ENCODE peak calls at places on chromosomes 11 and 22, in seven cellular contexts. A is IMR-90; M is body of pancreas; G is mesendoderm; H is neuronal stem cell; D is SJSA1; X is CD8-positive, alpha-beta T cell. I is an unnamed sample. For H3K4me1, the result is how much of the 10 kb centered on the place peaks cover.

GRCh38 chr11:131099746-131100145 is 183.5 kb upstream of the SNX19 start:
- DNase-seq in A (peak), M (no peak), G (no peak), H (no peak), D (peak), X (no peak), I (no peak)

GRCh38 chr11:113532697-113533424 is 57.7 kb upstream of the DRD2 start:
- DNase-seq in A (peak), M (peak), G (peak), H (peak), D (peak), X (peak), I (peak)

GRCh38 chr11:60971520-60971919 is at the start of gene CD6:
- DNase-seq in A (no peak), M (no peak), G (no peak), H (no peak), D (no peak), X (peak), I (no peak)

GRCh38 chr11:35180311-35181233 is 41.6 kb downstream of the CD44 start:
- DNase-seq in A (peak), M (no peak), G (no peak), H (no peak), D (peak), X (no peak), I (peak)

GRCh38 chr11:103596323-103596722 is 440.1 kb upstream of the DDI1 start:
- DNase-seq in A (no peak), M (no peak), G (no peak), H (no peak), D (no peak), X (no peak), I (no peak)

GRCh38 chr11:63510360-63511130 is 4.7 kb downstream of the LGALS12 start:
- DNase-seq in A (no peak), M (peak), G (no peak), H (no peak), D (peak), X (no peak), I (peak)

GRCh38 chr11:65718964-65719492 is 1.6 kb downstream of the RNASEH2C start:
- DNase-seq in A (peak), M (peak), G (no peak), H (no peak), D (no peak), X (no peak), I (no peak)

GRCh38 chr11:114438303-114438702 is 964 bp upstream of the REXO2 start:
- DNase-seq in A (peak), M (no peak), G (peak), H (no peak), D (no peak), X (no peak), I (peak)

GRCh38 chr11:2767071-2767470 is 67.3 kb upstream of the KCNQ1OT1 start:
- DNase-seq in A (no peak), M (no peak), G (no peak), H (no peak), D (no peak), X (no peak), I (no peak)

GRCh38 chr11:5204787-5205186 is 4.3 kb upstream of the OR51V1 start:
- DNase-seq in A (peak), M (no peak), G (peak), H (peak), D (peak), X (no peak), I (peak)

GRCh38 chr11:32297629-32298028 is 137.7 kb downstream of the WT1 start:
- DNase-seq in A (peak), M (no peak), G (no peak), H (no peak), D (no peak), X (no peak), I (peak)

GRCh38 chr11:1691027-1691877 is 5.7 kb upstream of the KRTAP5-6 start:
- DNase-seq in A (no peak), M (no peak), G (peak), H (no peak), D (no peak), X (no peak), I (no peak)

GRCh38 chr11:80669620-80670019 is 1228.8 kb upstream of the TENM4 start:
- DNase-seq in A (no peak), M (no peak), G (no peak), H (no peak), D (no peak), X (no peak), I (no peak)

GRCh38 chr11:6736495-6737121 is 35.2 kb downstream of the OR2AG2 start:
- DNase-seq in A (no peak), M (peak), G (no peak), H (no peak), D (no peak), X (no peak), I (no peak)

GRCh38 chr11:1206391-1207271 is 16.2 kb upstream of the MUC5B start:
- DNase-seq in A (no peak), M (no peak), G (no peak), H (no peak), D (no peak), X (no peak), I (no peak)

GRCh38 chr11:34988294-34989255 is 72.2 kb downstream of the PDHX start:
- DNase-seq in A (peak), M (no peak), G (no peak), H (no peak), D (peak), X (no peak), I (no peak)

GRCh38 chr22:49664371-49664881 is 163.2 kb downstream of the BRD1 start:
- DNase-seq in A (no peak), M (no peak), G (no peak), H (no peak), D (no peak), X (peak), I (peak)

GRCh38 chr11:34067383-34068065 is 16.0 kb downstream of the CAPRIN1 start:
- DNase-seq in A (no peak), M (no peak), G (no peak), H (no peak), D (no peak), X (no peak), I (no peak)

GRCh38 chr11:46480909-46481308 is 89.3 kb upstream of the CHRM4 start:
- DNase-seq in A (no peak), M (no peak), G (no peak), H (no peak), D (no peak), X (no peak), I (no peak)

GRCh38 chr11:66749091-66749490 is 20.1 kb upstream of the SPTBN2 start:
- DNase-seq in A (no peak), M (no peak), G (no peak), H (no peak), D (no peak), X (no peak), I (no peak)

GRCh38 chr11:59219836-59220235 is 7.1 kb upstream of the MPEG1 start:
- DNase-seq in A (no peak), M (no peak), G (no peak), H (no peak), D (no peak), X (no peak), I (no peak)

GRCh38 chr22:44916281-44917231 is 93.2 kb downstream of the PHF21B start:
- DNase-seq in A (no peak), M (no peak), G (no peak), H (no peak), D (no peak), X (no peak), I (no peak)

GRCh38 chr11:57214494-57214893 is 22.6 kb downstream of the APLNR start:
- DNase-seq in A (peak), M (peak), G (peak), H (no peak), D (peak), X (no peak), I (no peak)

GRCh38 chr11:16194566-16194965 is 161.8 kb downstream of the SOX6 start:
- DNase-seq in A (peak), M (peak), G (no peak), H (no peak), D (peak), X (no peak), I (peak)

GRCh38 chr11:95767498-95767897 is 22.1 kb downstream of the FAM76B start:
- DNase-seq in A (peak), M (no peak), G (no peak), H (no peak), D (no peak), X (no peak), I (no peak)

GRCh38 chr11:122720482-122720881 is 65.0 kb downstream of the UBASH3B start:
- DNase-seq in A (no peak), M (no peak), G (peak), H (no peak), D (peak), X (no peak), I (peak)

GRCh38 chr11:61601512-61601911 is 20.6 kb upstream of the SYT7 start:
- DNase-seq in A (no peak), M (peak), G (no peak), H (no peak), D (no peak), X (no peak), I (no peak)

GRCh38 chr11:112042161-112042960 is 17.2 kb downstream of the DLAT start:
- DNase-seq in A (peak), M (no peak), G (peak), H (no peak), D (no peak), X (no peak), I (no peak)

GRCh38 chr22:25027052-25027525 is 74.6 kb downstream of the KIAA1671 start:
- DNase-seq in A (no peak), M (no peak), G (no peak), H (no peak), D (peak), X (no peak), I (no peak)

GRCh38 chr11:30586251-30587144 is at the start of gene MPPED2:
- DNase-seq in A (no peak), M (peak), G (peak), H (peak), D (no peak), X (peak), I (peak)
- H3K27ac ChIP-seq in A (no peak), M (peak), G (no peak), H (peak), D (no peak), X (no peak), I (no peak)

GRCh38 chr11:45048313-45048841 is 97.7 kb upstream of the TP53I11 start:
- DNase-seq in A (no peak), M (no peak), G (no peak), H (no peak), D (no peak), X (no peak), I (no peak)

GRCh38 chr11:45043755-45044475 is 93.2 kb upstream of the TP53I11 start:
- DNase-seq in A (no peak), M (no peak), G (no peak), H (no peak), D (no peak), X (no peak), I (no peak)

GRCh38 chr11:45048870-45049825 is 97.3 kb upstream of the PRDM11 start:
- DNase-seq in A (peak), M (peak), G (no peak), H (no peak), D (no peak), X (no peak), I (no peak)

GRCh38 chr11:45042560-45042959 is 91.9 kb upstream of the TP53I11 start:
- DNase-seq in A (no peak), M (no peak), G (no peak), H (no peak), D (no peak), X (no peak), I (no peak)

GRCh38 chr11:45045692-45046471 is 95.2 kb upstream of the TP53I11 start:
- DNase-seq in A (peak), M (peak), G (peak), H (no peak), D (peak), X (no peak), I (no peak)
- H3K4me1 ChIP-seq in A (under half), M (under half), G (under half), H (under half), D (under half), X (under half), I (under half)

GRCh38 chr11:69053546-69054396 is 5.0 kb downstream of the TPCN2 start:
- DNase-seq in A (no peak), M (no peak), G (no peak), H (no peak), D (no peak), X (no peak), I (no peak)

GRCh38 chr11:69053169-69053477 is 4.4 kb downstream of the TPCN2 start:
- DNase-seq in A (no peak), M (no peak), G (no peak), H (no peak), D (no peak), X (no peak), I (no peak)

GRCh38 chr11:69051381-69052342 is 2.9 kb downstream of the TPCN2 start:
- DNase-seq in A (no peak), M (no peak), G (no peak), H (no peak), D (no peak), X (no peak), I (no peak)

GRCh38 chr11:69050592-69051380 is 2.1 kb downstream of the TPCN2 start:
- DNase-seq in A (no peak), M (no peak), G (no peak), H (no peak), D (no peak), X (no peak), I (no peak)

GRCh38 chr11:69052343-69053168 is 3.8 kb downstream of the TPCN2 start:
- DNase-seq in A (no peak), M (no peak), G (no peak), H (no peak), D (no peak), X (no peak), I (no peak)
- H3K27ac ChIP-seq in A (no peak), M (no peak), G (no peak), H (no peak), D (no peak), X (no peak), I (no peak)

DNA sequence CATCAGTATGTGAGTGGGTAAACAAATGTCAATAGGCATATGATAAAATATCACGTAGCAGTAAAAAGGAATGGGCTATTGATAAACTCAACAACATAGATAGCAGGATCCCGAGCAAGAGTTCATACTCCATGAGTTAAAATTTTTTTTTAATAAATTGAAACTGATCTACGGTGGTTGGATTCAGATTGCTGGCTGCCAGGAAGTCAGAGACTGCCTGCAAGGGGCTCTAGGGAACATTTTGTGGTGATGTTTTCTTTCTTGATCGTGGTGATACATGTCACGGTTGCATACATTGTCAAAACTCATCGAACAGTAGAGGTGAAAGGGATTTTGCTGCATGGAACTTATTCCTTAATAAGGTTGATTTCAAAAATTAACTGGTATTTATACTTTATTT is 62.6 kb upstream of the WNT7B start:
- DNase-seq in A (no peak), M (no peak), G (no peak), H (no peak), D (no peak), X (no peak), I (no peak)
- H3K4me1 ChIP-seq in A (under half), M (half or more), G (under half), H (under half), D (under half), X (under half), I (under half)

GRCh38 chr11:44886765-44887164 is 63.9 kb downstream of the TP53I11 start:
- DNase-seq in A (peak), M (no peak), G (no peak), H (no peak), D (peak), X (no peak), I (no peak)

GRCh38 chr11:44884056-44884455 is 66.6 kb downstream of the TP53I11 start:
- DNase-seq in A (no peak), M (no peak), G (no peak), H (no peak), D (no peak), X (no peak), I (no peak)

GRCh38 chr11:44883277-44883676 is 67.4 kb downstream of the TP53I11 start:
- DNase-seq in A (no peak), M (no peak), G (no peak), H (no peak), D (peak), X (no peak), I (no peak)

GRCh38 chr11:44885919-44886318 is 64.8 kb downstream of the TP53I11 start:
- DNase-seq in A (no peak), M (no peak), G (no peak), H (no peak), D (no peak), X (no peak), I (no peak)

GRCh38 chr11:44885065-44885777 is 65.5 kb downstream of the TP53I11 start:
- DNase-seq in A (no peak), M (no peak), G (no peak), H (no peak), D (no peak), X (no peak), I (no peak)
- H3K27ac ChIP-seq in A (no peak), M (no peak), G (no peak), H (peak), D (no peak), X (no peak), I (no peak)

GRCh38 chr22:29310065-29310862 is 3.8 kb downstream of the GAS2L1 start:
- DNase-seq in A (no peak), M (no peak), G (no peak), H (no peak), D (no peak), X (no peak), I (no peak)

GRCh38 chr22:29313126-29314071 is 2.1 kb downstream of the RASL10A start:
- DNase-seq in A (no peak), M (no peak), G (peak), H (no peak), D (no peak), X (no peak), I (peak)

GRCh38 chr22:29310863-29311339 is 4.5 kb downstream of the GAS2L1 start:
- DNase-seq in A (peak), M (peak), G (peak), H (peak), D (peak), X (no peak), I (peak)

GRCh38 chr22:29312218-29313125 is 3.0 kb downstream of the RASL10A start:
- DNase-seq in A (no peak), M (no peak), G (no peak), H (no peak), D (no peak), X (no peak), I (no peak)

GRCh38 chr22:29311468-29312217 is 3.9 kb downstream of the RASL10A start:
- DNase-seq in A (no peak), M (no peak), G (no peak), H (no peak), D (no peak), X (no peak), I (no peak)
- H3K4me1 ChIP-seq in A (under half), M (half or more), G (under half), H (under half), D (under half), X (under half), I (under half)

GRCh38 chr11:118660646-118661424 is 18.6 kb downstream of the TREH start:
- DNase-seq in A (no peak), M (no peak), G (no peak), H (no peak), D (no peak), X (no peak), I (no peak)

GRCh38 chr11:118657709-118658108 is 21.7 kb downstream of the TREH start:
- DNase-seq in A (no peak), M (no peak), G (no peak), H (no peak), D (no peak), X (no peak), I (no peak)

GRCh38 chr11:118659956-118660645 is 19.3 kb downstream of the TREH start:
- DNase-seq in A (no peak), M (no peak), G (no peak), H (no peak), D (no peak), X (no peak), I (no peak)

GRCh38 chr11:118658372-118659313 is 20.8 kb downstream of the TREH start:
- DNase-seq in A (no peak), M (no peak), G (peak), H (no peak), D (peak), X (no peak), I (no peak)

DNA sequence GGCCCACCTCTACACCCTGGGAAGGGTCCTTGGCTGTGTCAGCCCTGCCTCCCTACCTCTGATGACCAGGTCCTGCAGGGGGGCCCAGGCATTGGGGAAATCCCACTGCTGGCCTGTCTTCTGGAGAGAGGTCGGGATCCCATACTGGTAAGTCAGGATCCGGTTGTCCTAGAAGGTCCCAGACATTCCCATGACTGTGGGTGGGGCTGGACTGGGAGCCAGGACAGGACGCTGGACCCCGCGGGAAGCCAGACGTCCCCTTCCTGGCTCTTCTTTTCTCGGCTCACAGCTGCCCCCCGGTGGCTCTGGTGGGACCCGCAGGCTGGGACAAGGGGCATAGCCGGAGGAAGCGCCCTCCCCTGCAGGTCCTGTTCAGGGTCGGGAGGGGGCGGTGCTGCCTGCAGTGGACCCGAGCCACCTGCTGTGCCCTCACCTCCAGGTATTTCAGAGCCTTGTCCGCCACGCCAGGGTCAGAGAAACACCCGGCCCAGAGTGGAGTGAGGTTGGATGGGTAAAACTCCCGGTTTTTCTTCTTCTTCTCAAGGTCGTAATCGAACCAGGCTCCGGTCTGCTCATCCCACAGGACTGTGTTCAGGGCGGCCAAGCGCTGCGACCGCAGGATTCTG is 20.0 kb downstream of the TREH start:
- DNase-seq in A (peak), M (peak), G (peak), H (peak), D (peak), X (peak), I (peak)
- H3K27ac ChIP-seq in A (no peak), M (no peak), G (no peak), H (no peak), D (no peak), X (no peak), I (no peak)

DNA sequence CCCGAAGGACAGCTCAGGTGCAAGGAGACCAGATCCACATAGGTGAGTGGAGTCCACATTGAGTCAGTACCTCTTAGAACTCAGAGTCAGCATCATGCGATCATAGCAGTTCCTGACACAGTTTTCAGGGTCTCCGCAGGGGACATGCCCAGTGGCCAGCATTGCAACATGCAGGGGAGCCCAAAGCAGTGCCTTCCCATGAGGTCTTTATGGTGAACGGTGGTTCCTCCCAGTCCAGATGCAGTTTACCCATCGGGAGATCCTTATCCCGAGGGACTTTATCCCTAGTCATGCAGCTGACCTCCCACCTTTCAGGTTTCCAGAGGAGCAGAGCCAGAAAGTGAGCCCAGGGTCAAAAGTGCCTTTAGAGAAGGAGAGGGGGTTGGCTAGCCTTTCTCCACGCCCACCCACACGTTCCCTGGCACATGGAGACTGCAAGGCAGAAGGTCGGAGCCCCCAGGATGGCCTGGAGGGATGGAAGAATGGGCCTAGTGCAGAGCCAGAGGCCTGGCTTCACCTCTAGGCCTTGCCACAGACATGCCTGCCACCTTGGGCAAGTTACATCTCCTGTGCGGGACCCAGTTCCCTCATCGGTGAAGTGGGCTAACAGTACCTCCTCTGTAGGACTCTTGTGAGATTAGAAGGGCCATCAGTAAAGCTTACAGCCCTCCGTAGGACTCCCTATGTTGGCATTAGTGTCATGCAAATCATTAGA is 6.4 kb downstream of the KCTD17 start:
- DNase-seq in A (no peak), M (no peak), G (no peak), H (no peak), D (no peak), X (no peak), I (no peak)
- H3K4me1 ChIP-seq in A (under half), M (under half), G (under half), H (under half), D (under half), X (under half), I (under half)

I was measured in neural progenitor cell.